ENCODE peak calls at places on chromosomes 6 and 20, in five cellular contexts. K, L, W, J and S are unnamed samples.

GRCh38 chr6:36178544-36178943 is 18.0 kb upstream of the BRPF3 start:
- DNase-seq in K (no peak), L (no peak), W (no peak), J (no peak), S (no peak)

GRCh38 chr20:51412333-51412761 is 130.2 kb downstream of the NFATC2 start:
- DNase-seq in K (no peak), L (peak; percentile 86), W (peak; percentile 31), J (no peak), S (no peak)

GRCh38 chr20:584375-585301 is 25.5 kb downstream of the TCF15 start:
- DNase-seq in K (no peak), L (peak; percentile 32), W (no peak), J (no peak), S (no peak)

GRCh38 chr6:44263357-44264100 is 1.8 kb downstream of the NFKBIE start:
- DNase-seq in K (peak; percentile 31), L (no peak), W (no peak), J (no peak), S (peak; percentile 56)

GRCh38 chr6:5541751-5542432 is 280.6 kb downstream of the FARS2 start:
- DNase-seq in K (no peak), L (no peak), W (no peak), J (peak; percentile 77), S (no peak)

GRCh38 chr6:7728855-7729590 is 3.1 kb downstream of the BMP6 start:
- DNase-seq in K (no peak), L (no peak), W (no peak), J (peak; percentile 38), S (no peak)

GRCh38 chr6:100420711-100421110 is 44.0 kb downstream of the SIM1 start:
- DNase-seq in K (no peak), L (no peak), W (no peak), J (peak; percentile 71), S (no peak)

GRCh38 chr20:57596998-57597939 is 23.0 kb downstream of the ZBP1 start:
- DNase-seq in K (peak; percentile 70), L (peak; percentile 89), W (peak; percentile 78), J (peak; percentile 75), S (peak; percentile 63)

GRCh38 chr6:135167617-135168016 is 13.5 kb upstream of the MYB start:
- DNase-seq in K (no peak), L (no peak), W (no peak), J (no peak), S (no peak)

GRCh38 chr6:35449287-35449881 is 2.8 kb upstream of the FANCE start:
- DNase-seq in K (peak; percentile 73), L (no peak), W (peak; percentile 25), J (no peak), S (no peak)

GRCh38 chr6:14763139-14763538 is 482.7 kb upstream of the JARID2 start:
- DNase-seq in K (no peak), L (no peak), W (no peak), J (no peak), S (no peak)

GRCh38 chr6:161031721-161032495 is 40.3 kb downstream of the MAP3K4 start:
- DNase-seq in K (no peak), L (no peak), W (no peak), J (no peak), S (no peak)

GRCh38 chr20:42775037-42775436 is 414.7 kb downstream of the PTPRT start:
- DNase-seq in K (no peak), L (no peak), W (no peak), J (no peak), S (no peak)

GRCh38 chr6:137049095-137049494 is 4.3 kb upstream of the IL20RA start:
- DNase-seq in K (no peak), L (no peak), W (no peak), J (no peak), S (no peak)

GRCh38 chr6:11656486-11656885 is 118.9 kb downstream of the TMEM170B start:
- DNase-seq in K (no peak), L (no peak), W (no peak), J (no peak), S (no peak)

GRCh38 chr20:37552415-37552814 is 24.7 kb upstream of the BLCAP start:
- DNase-seq in K (no peak), L (no peak), W (no peak), J (no peak), S (no peak)

GRCh38 chr6:118787746-118788419 is 106.1 kb upstream of the ASF1A start:
- DNase-seq in K (peak; percentile 58), L (no peak), W (no peak), J (no peak), S (no peak)

GRCh38 chr6:30700340-30700739 is 9.6 kb upstream of the NRM start:
- DNase-seq in K (no peak), L (peak; percentile 65), W (no peak), J (peak; percentile 76), S (no peak)

GRCh38 chr20:31712564-31713311 is 9.9 kb downstream of the BCL2L1 start:
- DNase-seq in K (no peak), L (peak; percentile 84), W (peak; percentile 76), J (peak; percentile 83), S (no peak)

GRCh38 chr6:44627879-44628271 is 240.4 kb downstream of the CDC5L start:
- DNase-seq in K (no peak), L (no peak), W (no peak), J (no peak), S (no peak)

GRCh38 chr20:9068896-9069663 is at the start of gene PLCB4:
- DNase-seq in K (no peak), L (peak; percentile 80), W (no peak), J (peak; percentile 57), S (no peak)

GRCh38 chr20:21103582-21104465 is 2.3 kb downstream of the LINC00237 start:
- DNase-seq in K (no peak), L (no peak), W (no peak), J (peak; percentile 42), S (no peak)
- H3K27me3 ChIP-seq in K (peaks cover 58% of the 10 kb centered on the region), L (peaks cover 3% of the 10 kb centered on the region), W (no peaks in the 10 kb centered on the region), J (peaks cover 43% of the 10 kb centered on the region), S (peaks cover 83% of the 10 kb centered on the region)

GRCh38 chr20:22584630-22584921 is 204 bp upstream of the FOXA2 start:
- DNase-seq in K (no peak), L (no peak), W (no peak), J (peak; percentile 83), S (no peak)

GRCh38 chr20:22581437-22582385 is 2.7 kb downstream of the FOXA2 start:
- DNase-seq in K (no peak), L (no peak), W (no peak), J (peak; percentile 57), S (no peak)

GRCh38 chr20:22582960-22583772 is 1.2 kb downstream of the FOXA2 start:
- DNase-seq in K (no peak), L (peak; percentile 47), W (peak; percentile 14), J (peak; percentile 52), S (no peak)

GRCh38 chr20:22583773-22584629 is at the start of gene FOXA2:
- DNase-seq in K (no peak), L (no peak), W (peak; percentile 60), J (peak; percentile 75), S (no peak)

DNA sequence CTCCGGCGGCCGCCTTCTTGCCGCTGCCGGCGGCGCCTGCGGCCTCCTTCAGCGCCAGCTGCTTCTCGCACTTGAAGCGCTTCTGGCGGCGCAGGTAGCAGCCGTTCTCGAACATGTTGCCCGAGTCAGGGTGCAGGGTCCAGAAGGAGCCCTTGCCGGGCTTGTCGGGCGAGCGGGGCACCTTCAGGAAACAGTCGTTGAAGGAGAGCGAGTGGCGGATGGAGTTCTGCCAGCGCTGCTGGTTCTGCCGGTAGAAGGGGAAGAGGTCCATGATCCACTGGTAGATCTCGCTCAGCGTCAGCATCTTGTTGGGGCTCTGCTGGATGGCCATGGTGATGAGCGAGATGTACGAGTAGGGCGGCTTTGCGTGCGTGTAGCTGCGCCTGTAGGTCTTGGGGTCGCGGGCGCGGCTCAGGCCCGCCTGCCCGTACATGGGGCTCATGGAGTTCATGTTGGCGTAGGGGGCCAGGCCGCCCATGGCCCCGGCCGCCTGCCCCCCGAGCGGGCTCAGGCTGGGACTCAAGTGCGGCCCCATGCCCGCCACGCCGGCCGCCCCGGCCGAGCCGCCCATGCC is 1.9 kb downstream of the FOXA2 start:
- DNase-seq in K (no peak), L (no peak), W (no peak), J (peak; percentile 51), S (no peak)
- H3K27me3 ChIP-seq in K (peaks cover 6% of the 10 kb centered on the region), L (no peaks in the 10 kb centered on the region), W (no peaks in the 10 kb centered on the region), J (peaks cover 86% of the 10 kb centered on the region), S (peaks cover 11% of the 10 kb centered on the region)

GRCh38 chr20:62994850-62995249 is 11.9 kb downstream of the BHLHE23 start:
- DNase-seq in K (no peak), L (no peak), W (no peak), J (no peak), S (no peak)
- H3K27me3 ChIP-seq in K (no peaks in the 10 kb centered on the region), L (no peaks in the 10 kb centered on the region), W (no peaks in the 10 kb centered on the region), J (peaks cover 3% of the 10 kb centered on the region), S (peaks cover 9% of the 10 kb centered on the region)

DNA sequence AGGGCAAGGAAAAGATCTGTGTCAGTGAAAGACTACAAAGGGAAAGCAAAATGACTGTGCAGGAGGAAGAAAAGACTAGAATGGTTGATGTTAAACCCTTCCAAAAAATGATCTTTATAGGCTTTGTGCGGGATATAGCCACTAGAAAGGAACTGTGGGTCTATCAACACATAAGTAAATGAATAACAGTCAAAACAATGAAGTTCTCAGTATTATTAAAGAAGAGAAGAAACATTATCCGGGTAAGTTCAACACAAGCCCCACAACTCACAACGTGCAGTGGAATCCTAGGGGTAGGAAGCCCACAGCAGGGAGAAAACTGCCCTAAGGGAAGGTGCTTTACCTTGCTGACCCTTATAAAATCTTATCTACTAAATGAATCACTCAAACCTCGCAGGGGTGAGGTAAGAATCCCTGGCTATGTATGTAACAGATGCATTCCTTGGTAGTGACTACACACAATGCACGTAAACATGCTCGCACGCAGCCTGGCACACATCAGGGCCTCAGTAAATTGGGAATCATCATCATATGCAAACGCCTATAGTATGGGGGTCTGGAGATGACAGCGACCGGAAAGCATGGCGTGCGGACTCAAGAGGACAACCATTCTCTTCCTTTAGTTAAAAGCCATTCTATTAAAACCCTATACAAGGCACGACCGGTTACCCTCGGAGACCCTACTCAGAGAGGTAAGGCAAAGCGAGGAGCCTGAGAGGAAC is 11.3 kb downstream of the TFAP2A start:
- DNase-seq in K (no peak), L (no peak), W (no peak), J (no peak), S (no peak)
- H3K27me3 ChIP-seq in K (peaks cover 15% of the 10 kb centered on the region), L (peaks cover 6% of the 10 kb centered on the region), W (no peaks in the 10 kb centered on the region), J (peaks cover 60% of the 10 kb centered on the region), S (peaks cover 15% of the 10 kb centered on the region)

GRCh38 chr20:34448517-34448916 is 67.7 kb upstream of the DYNLRB1 start:
- DNase-seq in K (no peak), L (no peak), W (no peak), J (no peak), S (no peak)
- H3K27me3 ChIP-seq in K (no peaks in the 10 kb centered on the region), L (no peaks in the 10 kb centered on the region), W (no peaks in the 10 kb centered on the region), J (no peaks in the 10 kb centered on the region), S (no peaks in the 10 kb centered on the region)

DNA sequence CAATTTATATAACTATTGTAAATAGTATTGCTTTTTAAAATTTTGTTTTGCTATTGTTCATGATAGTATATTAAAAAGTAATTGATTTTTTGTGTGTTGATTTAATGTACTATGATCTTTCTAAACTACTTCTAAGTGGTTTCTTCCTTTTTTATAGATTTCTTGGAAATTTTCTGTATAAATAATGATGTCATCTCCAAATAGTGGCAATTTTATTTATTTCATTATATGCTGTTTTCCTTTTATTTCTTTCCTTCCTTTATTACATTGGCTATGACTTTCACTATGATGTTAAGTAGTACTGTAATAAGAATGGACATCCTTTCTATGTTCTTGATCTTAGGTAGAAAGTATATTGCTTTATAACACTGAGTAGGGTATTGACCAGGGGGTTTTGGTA is 451.5 kb upstream of the SPTLC3 start:
- DNase-seq in K (no peak), L (no peak), W (no peak), J (no peak), S (no peak)
- H3K27me3 ChIP-seq in K (no peaks in the 10 kb centered on the region), L (no peaks in the 10 kb centered on the region), W (no peaks in the 10 kb centered on the region), J (no peaks in the 10 kb centered on the region), S (no peaks in the 10 kb centered on the region)

GRCh38 chr6:149969635-149970034 is 5.9 kb downstream of the ULBP1 start:
- DNase-seq in K (no peak), L (no peak), W (no peak), J (no peak), S (no peak)
- H3K27me3 ChIP-seq in K (peaks cover 21% of the 10 kb centered on the region), L (peaks cover 2% of the 10 kb centered on the region), W (peaks cover 5% of the 10 kb centered on the region), J (peaks cover 43% of the 10 kb centered on the region), S (peaks cover 14% of the 10 kb centered on the region)